ENCODE peak calls at places on chromosomes 13 and 19, in nine cellular contexts. One of them, this sample, is unnamed.
A peak's percentile ranks its signal among the peaks of the same experiment; 100 is the strongest.

GRCh38 chr13:26456578-26457119 is 100.8 kb upstream of the WASF3 start:
- DNase-seq in NCI-H1105: no peak
- DNase-seq in endothelial cell: no peak
- DNase-seq in heart left ventricle: no peak
- DNase-seq in cardiac fibroblast: no peak
- DNase-seq in dorsolateral prefrontal cortex: no peak
- DNase-seq in AG04450: no peak
- DNase-seq in KBM-7: no peak
- DNase-seq in AG09309: no peak
- DNase-seq in this sample: no peak

GRCh38 chr19:49677232-49677881 is at the start of gene PRMT1:
- DNase-seq in KBM-7: no peak
- DNase-seq in heart left ventricle: no peak
- DNase-seq in cardiac fibroblast: no peak
- DNase-seq in NCI-H1105: no peak
- DNase-seq in endothelial cell: peak; percentile 65
- DNase-seq in AG09309: no peak
- DNase-seq in dorsolateral prefrontal cortex: peak; percentile 31
- DNase-seq in AG04450: no peak
- DNase-seq in this sample: no peak

GRCh38 chr19:57954996-57955395 is 7.5 kb upstream of the ZNF256 start:
- DNase-seq in AG09309: no peak
- DNase-seq in AG04450: no peak
- DNase-seq in NCI-H1105: no peak
- DNase-seq in cardiac fibroblast: no peak
- DNase-seq in heart left ventricle: no peak
- DNase-seq in KBM-7: no peak
- DNase-seq in endothelial cell: no peak
- DNase-seq in dorsolateral prefrontal cortex: no peak
- DNase-seq in this sample: no peak

GRCh38 chr13:40406405-40407138 is 259.9 kb downstream of the FOXO1 start:
- DNase-seq in cardiac fibroblast: peak; percentile 85
- DNase-seq in endothelial cell: no peak
- DNase-seq in AG09309: peak; percentile 70
- DNase-seq in KBM-7: no peak
- DNase-seq in NCI-H1105: no peak
- DNase-seq in heart left ventricle: no peak
- DNase-seq in AG04450: peak; percentile 30
- DNase-seq in dorsolateral prefrontal cortex: no peak
- DNase-seq in this sample: no peak

GRCh38 chr19:6042776-6043726 is 65.1 kb upstream of the RANBP3 start:
- DNase-seq in endothelial cell: no peak
- DNase-seq in cardiac fibroblast: no peak
- DNase-seq in dorsolateral prefrontal cortex: no peak
- DNase-seq in heart left ventricle: no peak
- DNase-seq in AG04450: no peak
- DNase-seq in KBM-7: no peak
- DNase-seq in NCI-H1105: no peak
- DNase-seq in AG09309: no peak
- DNase-seq in this sample: no peak

GRCh38 chr19:50242586-50242985 is 39.2 kb downstream of the MYH14 start:
- DNase-seq in AG04450: no peak
- DNase-seq in KBM-7: no peak
- DNase-seq in endothelial cell: no peak
- DNase-seq in cardiac fibroblast: peak; percentile 12
- DNase-seq in NCI-H1105: no peak
- DNase-seq in dorsolateral prefrontal cortex: no peak
- DNase-seq in AG09309: peak; percentile 14
- DNase-seq in heart left ventricle: no peak
- DNase-seq in this sample: no peak

GRCh38 chr19:3368848-3369336 is 2.5 kb downstream of the NFIC start:
- DNase-seq in dorsolateral prefrontal cortex: no peak
- DNase-seq in AG04450: no peak
- DNase-seq in heart left ventricle: no peak
- DNase-seq in endothelial cell: no peak
- DNase-seq in KBM-7: no peak
- DNase-seq in AG09309: no peak
- DNase-seq in cardiac fibroblast: peak; percentile 57
- DNase-seq in NCI-H1105: no peak
- DNase-seq in this sample: no peak

GRCh38 chr19:52086481-52086880 is 9.1 kb downstream of the ZNF841 start:
- DNase-seq in KBM-7: no peak
- DNase-seq in heart left ventricle: no peak
- DNase-seq in NCI-H1105: no peak
- DNase-seq in AG09309: no peak
- DNase-seq in cardiac fibroblast: peak; percentile 79
- DNase-seq in AG04450: no peak
- DNase-seq in endothelial cell: no peak
- DNase-seq in dorsolateral prefrontal cortex: no peak
- DNase-seq in this sample: no peak

GRCh38 chr19:33590224-33590623 is 31.5 kb upstream of the CHST8 start:
- DNase-seq in AG04450: no peak
- DNase-seq in KBM-7: no peak
- DNase-seq in AG09309: no peak
- DNase-seq in cardiac fibroblast: no peak
- DNase-seq in endothelial cell: no peak
- DNase-seq in NCI-H1105: no peak
- DNase-seq in dorsolateral prefrontal cortex: no peak
- DNase-seq in heart left ventricle: no peak
- DNase-seq in this sample: no peak

GRCh38 chr13:72970956-72971355 is 87.8 kb upstream of the KLF5 start:
- DNase-seq in dorsolateral prefrontal cortex: no peak
- DNase-seq in heart left ventricle: no peak
- DNase-seq in AG04450: peak; percentile 1
- DNase-seq in KBM-7: no peak
- DNase-seq in NCI-H1105: no peak
- DNase-seq in AG09309: peak; percentile 4
- DNase-seq in cardiac fibroblast: peak; percentile 27
- DNase-seq in endothelial cell: no peak
- DNase-seq in this sample: no peak

GRCh38 chr13:67230774-67231480 is 791 bp upstream of the PCDH9 start:
- DNase-seq in endothelial cell: peak; percentile 73
- DNase-seq in AG04450: peak; percentile 23
- DNase-seq in cardiac fibroblast: peak; percentile 77
- DNase-seq in heart left ventricle: peak; percentile 69
- DNase-seq in KBM-7: no peak
- DNase-seq in NCI-H1105: peak; percentile 35
- DNase-seq in AG09309: no peak
- DNase-seq in dorsolateral prefrontal cortex: peak; percentile 65
- DNase-seq in this sample: peak; percentile 59

GRCh38 chr19:17255150-17255621 is 9.4 kb downstream of the USHBP1 start:
- DNase-seq in cardiac fibroblast: no peak
- DNase-seq in KBM-7: no peak
- DNase-seq in AG04450: no peak
- DNase-seq in dorsolateral prefrontal cortex: no peak
- DNase-seq in NCI-H1105: no peak
- DNase-seq in AG09309: no peak
- DNase-seq in heart left ventricle: no peak
- DNase-seq in endothelial cell: no peak
- DNase-seq in this sample: no peak

GRCh38 chr19:6333439-6333838 is at the start of gene ACER1:
- DNase-seq in endothelial cell: no peak
- DNase-seq in NCI-H1105: no peak
- DNase-seq in KBM-7: no peak
- DNase-seq in heart left ventricle: no peak
- DNase-seq in cardiac fibroblast: no peak
- DNase-seq in AG09309: no peak
- DNase-seq in AG04450: no peak
- DNase-seq in dorsolateral prefrontal cortex: no peak
- DNase-seq in this sample: no peak

GRCh38 chr13:64639206-64639605 is 2590.9 kb downstream of the PCDH9 start:
- DNase-seq in KBM-7: no peak
- DNase-seq in AG04450: no peak
- DNase-seq in AG09309: no peak
- DNase-seq in NCI-H1105: no peak
- DNase-seq in heart left ventricle: no peak
- DNase-seq in dorsolateral prefrontal cortex: no peak
- DNase-seq in cardiac fibroblast: peak; percentile 5
- DNase-seq in endothelial cell: no peak
- DNase-seq in this sample: no peak

GRCh38 chr19:33519416-33519815 is 2.2 kb downstream of the PEPD start:
- DNase-seq in KBM-7: no peak
- DNase-seq in NCI-H1105: no peak
- DNase-seq in heart left ventricle: no peak
- DNase-seq in AG04450: no peak
- DNase-seq in dorsolateral prefrontal cortex: no peak
- DNase-seq in AG09309: no peak
- DNase-seq in cardiac fibroblast: no peak
- DNase-seq in endothelial cell: no peak
- DNase-seq in this sample: no peak

GRCh38 chr19:896999-897398 is 3.7 kb downstream of the RNU6-9 start:
- DNase-seq in NCI-H1105: no peak
- DNase-seq in dorsolateral prefrontal cortex: no peak
- DNase-seq in KBM-7: no peak
- DNase-seq in cardiac fibroblast: no peak
- DNase-seq in AG09309: no peak
- DNase-seq in heart left ventricle: no peak
- DNase-seq in AG04450: no peak
- DNase-seq in endothelial cell: no peak
- DNase-seq in this sample: no peak

GRCh38 chr13:80371840-80372509 is 31.0 kb upstream of the SPRY2 start:
- DNase-seq in heart left ventricle: no peak
- DNase-seq in KBM-7: no peak
- DNase-seq in dorsolateral prefrontal cortex: no peak
- DNase-seq in NCI-H1105: no peak
- DNase-seq in AG04450: no peak
- DNase-seq in cardiac fibroblast: no peak
- DNase-seq in AG09309: no peak
- DNase-seq in endothelial cell: no peak
- DNase-seq in this sample: no peak

GRCh38 chr19:34356875-34357274 is 8.1 kb upstream of the GPI start:
- DNase-seq in heart left ventricle: no peak
- DNase-seq in endothelial cell: no peak
- DNase-seq in AG04450: no peak
- DNase-seq in NCI-H1105: no peak
- DNase-seq in dorsolateral prefrontal cortex: no peak
- DNase-seq in KBM-7: no peak
- DNase-seq in AG09309: no peak
- DNase-seq in cardiac fibroblast: no peak
- DNase-seq in this sample: no peak

GRCh38 chr13:99990045-99990977 is 8.7 kb downstream of the ZIC2 start:
- DNase-seq in heart left ventricle: no peak
- DNase-seq in KBM-7: no peak
- DNase-seq in AG04450: no peak
- DNase-seq in dorsolateral prefrontal cortex: no peak
- DNase-seq in cardiac fibroblast: no peak
- DNase-seq in endothelial cell: peak; percentile 15
- DNase-seq in AG09309: no peak
- DNase-seq in NCI-H1105: no peak
- DNase-seq in this sample: no peak

GRCh38 chr19:46955114-46955812 is 64.4 kb upstream of the NPAS1 start:
- DNase-seq in dorsolateral prefrontal cortex: no peak
- DNase-seq in cardiac fibroblast: peak; percentile 59
- DNase-seq in KBM-7: peak; percentile 83
- DNase-seq in AG04450: no peak
- DNase-seq in endothelial cell: no peak
- DNase-seq in AG09309: no peak
- DNase-seq in heart left ventricle: no peak
- DNase-seq in NCI-H1105: no peak
- DNase-seq in this sample: peak; percentile 43

GRCh38 chr19:16076958-16077611 is 790 bp downstream of the TPM4 start:
- DNase-seq in endothelial cell: peak; percentile 55
- DNase-seq in KBM-7: no peak
- DNase-seq in AG04450: no peak
- DNase-seq in AG09309: no peak
- DNase-seq in cardiac fibroblast: peak; percentile 48
- DNase-seq in heart left ventricle: peak; percentile 76
- DNase-seq in dorsolateral prefrontal cortex: peak; percentile 56
- DNase-seq in NCI-H1105: peak; percentile 18
- DNase-seq in this sample: peak; percentile 48

GRCh38 chr13:25608181-25608580 is 236.4 kb downstream of the ATP8A2 start:
- DNase-seq in dorsolateral prefrontal cortex: no peak
- DNase-seq in KBM-7: no peak
- DNase-seq in endothelial cell: no peak
- DNase-seq in heart left ventricle: no peak
- DNase-seq in AG09309: no peak
- DNase-seq in AG04450: no peak
- DNase-seq in cardiac fibroblast: no peak
- DNase-seq in NCI-H1105: peak; percentile 37
- DNase-seq in this sample: no peak

GRCh38 chr13:36710396-36710795 is 36.6 kb downstream of the SERTM1 start:
- DNase-seq in heart left ventricle: no peak
- DNase-seq in AG09309: no peak
- DNase-seq in KBM-7: no peak
- DNase-seq in NCI-H1105: no peak
- DNase-seq in endothelial cell: no peak
- DNase-seq in AG04450: no peak
- DNase-seq in cardiac fibroblast: no peak
- DNase-seq in dorsolateral prefrontal cortex: no peak
- DNase-seq in this sample: no peak

GRCh38 chr13:28306325-28306724 is 168.0 kb downstream of the PAN3 start:
- DNase-seq in AG09309: no peak
- DNase-seq in NCI-H1105: no peak
- DNase-seq in KBM-7: peak; percentile 27
- DNase-seq in AG04450: no peak
- DNase-seq in heart left ventricle: no peak
- DNase-seq in dorsolateral prefrontal cortex: no peak
- DNase-seq in endothelial cell: no peak
- DNase-seq in cardiac fibroblast: no peak
- DNase-seq in this sample: no peak

GRCh38 chr19:16258440-16258903 is 60.8 kb downstream of the AP1M1 start:
- DNase-seq in cardiac fibroblast: peak; percentile 61
- DNase-seq in KBM-7: peak; percentile 69
- DNase-seq in endothelial cell: peak; percentile 68
- DNase-seq in AG04450: no peak
- DNase-seq in heart left ventricle: peak; percentile 87
- DNase-seq in AG09309: no peak
- DNase-seq in NCI-H1105: no peak
- DNase-seq in dorsolateral prefrontal cortex: no peak
- DNase-seq in this sample: no peak

GRCh38 chr19:48393559-48394330 is at the start of gene GRIN2D:
- DNase-seq in AG09309: no peak
- DNase-seq in KBM-7: peak; percentile 59
- DNase-seq in dorsolateral prefrontal cortex: peak; percentile 19
- DNase-seq in endothelial cell: peak; percentile 54
- DNase-seq in heart left ventricle: no peak
- DNase-seq in cardiac fibroblast: peak; percentile 29
- DNase-seq in AG04450: no peak
- DNase-seq in NCI-H1105: no peak
- DNase-seq in this sample: peak; percentile 30

GRCh38 chr13:107563099-107563925 is 652.0 kb downstream of the LIG4 start:
- DNase-seq in AG09309: no peak
- DNase-seq in AG04450: no peak
- DNase-seq in endothelial cell: no peak
- DNase-seq in heart left ventricle: no peak
- DNase-seq in cardiac fibroblast: no peak
- DNase-seq in NCI-H1105: no peak
- DNase-seq in KBM-7: no peak
- DNase-seq in dorsolateral prefrontal cortex: no peak
- DNase-seq in this sample: no peak

GRCh38 chr19:2477732-2478191 is 1.8 kb downstream of the GADD45B start:
- DNase-seq in cardiac fibroblast: peak; percentile 59
- DNase-seq in AG09309: no peak
- DNase-seq in KBM-7: peak; percentile 46
- DNase-seq in endothelial cell: no peak
- DNase-seq in NCI-H1105: no peak
- DNase-seq in AG04450: no peak
- DNase-seq in dorsolateral prefrontal cortex: no peak
- DNase-seq in heart left ventricle: peak; percentile 56
- DNase-seq in this sample: peak; percentile 46

GRCh38 chr19:919157-920050 is 2.3 kb downstream of the KISS1R start:
- DNase-seq in KBM-7: no peak
- DNase-seq in AG09309: no peak
- DNase-seq in cardiac fibroblast: no peak
- DNase-seq in NCI-H1105: peak; percentile 77
- DNase-seq in endothelial cell: no peak
- DNase-seq in AG04450: no peak
- DNase-seq in dorsolateral prefrontal cortex: no peak
- DNase-seq in heart left ventricle: no peak
- DNase-seq in this sample: no peak

GRCh38 chr13:102141625-102142472 is 260.0 kb downstream of the FGF14 start:
- DNase-seq in AG04450: no peak
- DNase-seq in dorsolateral prefrontal cortex: no peak
- DNase-seq in heart left ventricle: no peak
- DNase-seq in endothelial cell: no peak
- DNase-seq in cardiac fibroblast: peak; percentile 56
- DNase-seq in KBM-7: peak; percentile 8
- DNase-seq in AG09309: peak; percentile 3
- DNase-seq in NCI-H1105: no peak
- DNase-seq in this sample: no peak

GRCh38 chr13:40692946-40693345 is 26.5 kb upstream of the FOXO1 start:
- DNase-seq in heart left ventricle: no peak
- DNase-seq in dorsolateral prefrontal cortex: no peak
- DNase-seq in endothelial cell: no peak
- DNase-seq in AG09309: no peak
- DNase-seq in KBM-7: no peak
- DNase-seq in NCI-H1105: no peak
- DNase-seq in AG04450: no peak
- DNase-seq in cardiac fibroblast: peak; percentile 22
- DNase-seq in this sample: no peak